ENCODE peak calls at places on chromosomes 5 and 9, in four cellular contexts. One of them, this sample, is unnamed.

GRCh38 chr9:76900884-76901440 is 5.0 kb downstream of the PRUNE2 start:
- DNase-seq in GM12878: no peak
- DNase-seq in HepG2: no peak
- DNase-seq in H1: no peak
- DNase-seq in this sample: no peak

GRCh38 chr5:109739741-109740140 is 50.0 kb downstream of the MAN2A1 start:
- DNase-seq in GM12878: no peak
- DNase-seq in HepG2: no peak
- DNase-seq in H1: no peak
- DNase-seq in this sample: no peak

GRCh38 chr5:118705931-118706330 is 282.4 kb downstream of the DTWD2 start:
- DNase-seq in GM12878: no peak
- DNase-seq in HepG2: no peak
- DNase-seq in H1: no peak
- DNase-seq in this sample: no peak

GRCh38 chr5:41869150-41869738 is 981 bp downstream of the OXCT1 start:
- DNase-seq in GM12878: no peak
- DNase-seq in HepG2: no peak
- DNase-seq in H1: no peak
- DNase-seq in this sample: peak

GRCh38 chr9:81317939-81318338 is 371.4 kb downstream of the TLE1 start:
- DNase-seq in GM12878: no peak
- DNase-seq in HepG2: no peak
- DNase-seq in H1: no peak
- DNase-seq in this sample: no peak

GRCh38 chr9:4262735-4263141 is 37.1 kb downstream of the GLIS3 start:
- DNase-seq in GM12878: no peak
- DNase-seq in HepG2: peak
- DNase-seq in H1: no peak
- DNase-seq in this sample: no peak

GRCh38 chr5:56561-57290 is 35.2 kb upstream of the PLEKHG4B start:
- DNase-seq in GM12878: no peak
- DNase-seq in HepG2: no peak
- DNase-seq in H1: no peak
- DNase-seq in this sample: peak

GRCh38 chr5:153714732-153715287 is 224.3 kb downstream of the GRIA1 start:
- DNase-seq in GM12878: no peak
- DNase-seq in HepG2: no peak
- DNase-seq in H1: no peak
- DNase-seq in this sample: no peak

GRCh38 chr5:65730910-65731309 is 8.9 kb downstream of the NLN start:
- DNase-seq in GM12878: no peak
- DNase-seq in HepG2: no peak
- DNase-seq in H1: no peak
- DNase-seq in this sample: no peak

GRCh38 chr9:109270971-109271900 is 49.6 kb downstream of the EPB41L4B start:
- DNase-seq in GM12878: no peak
- DNase-seq in HepG2: no peak
- DNase-seq in H1: no peak
- DNase-seq in this sample: no peak

GRCh38 chr9:89642789-89643188 is 38.0 kb downstream of the GADD45G start:
- DNase-seq in GM12878: no peak
- DNase-seq in HepG2: no peak
- DNase-seq in H1: no peak
- DNase-seq in this sample: no peak

GRCh38 chr9:132780230-132781007 is 97.7 kb downstream of the AK8 start:
- DNase-seq in GM12878: peak
- DNase-seq in HepG2: no peak
- DNase-seq in H1: no peak
- DNase-seq in this sample: peak

GRCh38 chr5:127028822-127029457 is 1.4 kb downstream of the MARCHF3 start:
- DNase-seq in GM12878: no peak
- DNase-seq in HepG2: peak
- DNase-seq in H1: no peak
- DNase-seq in this sample: peak

GRCh38 chr9:133257398-133258053 is 17.5 kb downstream of the ABO start:
- DNase-seq in GM12878: no peak
- DNase-seq in HepG2: no peak
- DNase-seq in H1: no peak
- DNase-seq in this sample: peak

GRCh38 chr5:77449981-77450380 is 42.1 kb downstream of the WDR41 start:
- DNase-seq in GM12878: no peak
- DNase-seq in HepG2: no peak
- DNase-seq in H1: no peak
- DNase-seq in this sample: peak

GRCh38 chr5:1515311-1515920 is 8.3 kb downstream of the LPCAT1 start:
- DNase-seq in GM12878: no peak
- DNase-seq in HepG2: no peak
- DNase-seq in H1: no peak
- DNase-seq in this sample: no peak

GRCh38 chr9:15834541-15834940 is 281.7 kb downstream of the CCDC171 start:
- DNase-seq in GM12878: no peak
- DNase-seq in HepG2: no peak
- DNase-seq in H1: no peak
- DNase-seq in this sample: no peak

GRCh38 chr5:102865510-102866314 is 110.6 kb downstream of the PAM start:
- DNase-seq in GM12878: peak
- DNase-seq in HepG2: no peak
- DNase-seq in H1: peak
- DNase-seq in this sample: no peak

GRCh38 chr5:20833081-20833627 is 845.2 kb upstream of the CDH18 start:
- DNase-seq in GM12878: no peak
- DNase-seq in HepG2: peak
- DNase-seq in H1: no peak
- DNase-seq in this sample: peak

GRCh38 chr5:129963359-129963758 is 59.1 kb downstream of the CHSY3 start:
- DNase-seq in GM12878: no peak
- DNase-seq in HepG2: no peak
- DNase-seq in H1: no peak
- DNase-seq in this sample: no peak

GRCh38 chr5:129971684-129972083 is 67.4 kb downstream of the CHSY3 start:
- DNase-seq in GM12878: no peak
- DNase-seq in HepG2: no peak
- DNase-seq in H1: no peak
- DNase-seq in this sample: no peak

GRCh38 chr5:129960831-129961230 is 56.6 kb downstream of the CHSY3 start:
- DNase-seq in GM12878: no peak
- DNase-seq in HepG2: no peak
- DNase-seq in H1: no peak
- DNase-seq in this sample: no peak

GRCh38 chr5:129962506-129962905 is 58.2 kb downstream of the CHSY3 start:
- DNase-seq in GM12878: no peak
- DNase-seq in HepG2: no peak
- DNase-seq in H1: no peak
- DNase-seq in this sample: no peak

DNA sequence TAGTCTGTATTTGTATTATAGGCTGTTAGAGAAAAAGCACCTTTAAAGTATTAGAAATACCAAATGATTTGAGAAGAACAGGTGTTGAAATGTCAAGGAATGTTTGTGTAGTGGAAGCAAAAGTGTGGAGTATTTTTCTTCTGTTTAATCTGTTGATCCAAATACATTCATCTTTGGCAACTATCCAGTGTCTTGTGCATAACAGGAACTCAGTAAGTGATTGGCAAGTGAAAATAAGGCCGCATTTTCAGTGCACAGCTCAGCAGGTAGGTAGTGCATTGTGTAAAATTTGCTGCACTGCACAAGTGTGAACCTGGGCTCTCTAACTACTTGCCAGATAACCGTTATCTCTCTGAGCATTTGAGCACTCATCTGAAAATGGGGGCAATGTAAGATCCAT is 61.8 kb downstream of the CHSY3 start:
- DNase-seq in GM12878: no peak
- DNase-seq in HepG2: no peak
- DNase-seq in H1: no peak
- DNase-seq in this sample: no peak
- H3K9ac ChIP-seq in GM12878: no peak
- H3K9ac ChIP-seq in HepG2: no peak
- H3K9ac ChIP-seq in H1: no peak
- H3K9ac ChIP-seq in this sample: no peak

GRCh38 chr5:168553377-168554130 is 24.4 kb downstream of the FBLL1 start:
- DNase-seq in GM12878: no peak
- DNase-seq in HepG2: no peak
- DNase-seq in H1: no peak
- DNase-seq in this sample: no peak

GRCh38 chr5:168549554-168549953 is 20.4 kb downstream of the FBLL1 start:
- DNase-seq in GM12878: no peak
- DNase-seq in HepG2: no peak
- DNase-seq in H1: no peak
- DNase-seq in this sample: no peak

GRCh38 chr5:168557389-168557788 is 21.8 kb downstream of the PANK3 start:
- DNase-seq in GM12878: no peak
- DNase-seq in HepG2: no peak
- DNase-seq in H1: no peak
- DNase-seq in this sample: no peak

DNA sequence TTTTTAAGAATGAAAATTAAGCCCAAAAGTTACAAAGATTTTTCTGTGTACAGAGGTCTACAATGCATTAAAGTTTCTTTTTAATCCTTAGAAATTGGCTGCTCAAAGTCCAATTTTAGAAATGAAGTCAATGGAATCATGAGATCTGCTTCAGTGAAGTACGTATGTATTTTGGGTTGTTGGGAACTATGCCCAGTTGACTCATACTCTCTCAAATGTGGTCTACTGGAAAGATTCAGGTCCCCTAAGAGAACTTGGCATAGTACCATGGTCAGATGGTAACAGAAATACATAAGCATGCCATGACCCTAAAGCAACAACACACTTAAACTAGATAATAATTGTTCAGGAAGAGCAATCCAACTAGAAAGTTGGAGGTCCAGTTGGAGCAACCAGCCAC is 23.0 kb downstream of the FBLL1 start:
- DNase-seq in GM12878: no peak
- DNase-seq in HepG2: no peak
- DNase-seq in H1: no peak
- DNase-seq in this sample: no peak
- TF ChIP-seq RAD21 in GM12878: no peak
- TF ChIP-seq RAD21 in HepG2: no peak
- TF ChIP-seq RAD21 in H1: no peak
- TF ChIP-seq RAD21 in this sample: no peak

GRCh38 chr5:140869555-140869886 is 764 bp downstream of the PCDHA11 start:
- DNase-seq in GM12878: no peak
- DNase-seq in HepG2: no peak
- DNase-seq in H1: no peak
- DNase-seq in this sample: no peak
- TF ChIP-seq HDAC6 in GM12878: no peak
- TF ChIP-seq HDAC6 in HepG2: no peak
- TF ChIP-seq HDAC6 in H1: no peak
- TF ChIP-seq HDAC6 in this sample: no peak

DNA sequence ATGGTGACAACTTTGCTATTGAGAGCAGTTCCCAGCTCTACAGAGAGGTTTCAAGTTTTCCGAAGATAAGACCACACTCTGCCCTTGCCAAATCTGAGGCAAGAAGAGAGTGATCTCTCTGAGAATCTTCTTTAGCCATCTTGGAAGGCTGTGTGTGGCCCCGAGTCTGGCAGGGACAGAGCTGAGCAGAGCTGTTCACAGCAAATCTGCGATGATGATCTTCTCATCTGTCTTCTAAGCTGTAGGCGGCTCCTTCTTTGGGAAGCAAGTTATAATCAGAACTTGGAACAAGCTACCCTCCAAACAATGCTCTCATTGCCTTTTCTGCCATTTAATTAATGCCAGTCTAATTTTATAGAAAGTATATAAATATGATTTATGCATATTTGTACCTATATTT is 379.0 kb upstream of the MEF2C start:
- DNase-seq in GM12878: no peak
- DNase-seq in HepG2: no peak
- DNase-seq in H1: no peak
- DNase-seq in this sample: no peak
- H3K9ac ChIP-seq in GM12878: no peak
- H3K9ac ChIP-seq in HepG2: no peak
- H3K9ac ChIP-seq in H1: no peak
- H3K9ac ChIP-seq in this sample: no peak